ENCODE peak calls at places on chromosomes 1 and 21, in six cellular contexts. One of them, this sample, is unnamed.

GRCh38 chr1:26874896-26875295 is 11.9 kb downstream of the SFN start:
- DNase-seq in AG04450: no peak
- DNase-seq in CD8-positive, alpha-beta memory T cell: no peak
- DNase-seq in psoas muscle: no peak
- DNase-seq in body of pancreas: no peak
- DNase-seq in transverse colon: no peak
- DNase-seq in this sample: no peak

GRCh38 chr1:225933072-225933471 is 7.9 kb downstream of the LEFTY2 start:
- DNase-seq in psoas muscle: no peak
- DNase-seq in AG04450: peak; percentile 21
- DNase-seq in CD8-positive, alpha-beta memory T cell: no peak
- DNase-seq in transverse colon: no peak
- DNase-seq in body of pancreas: no peak
- DNase-seq in this sample: no peak

GRCh38 chr21:46068516-46069079 is 29.3 kb upstream of the COL6A2 start:
- DNase-seq in CD8-positive, alpha-beta memory T cell: no peak
- DNase-seq in transverse colon: no peak
- DNase-seq in AG04450: no peak
- DNase-seq in body of pancreas: no peak
- DNase-seq in psoas muscle: no peak
- DNase-seq in this sample: no peak

GRCh38 chr1:208351838-208352237 is 107.7 kb upstream of the PLXNA2 start:
- DNase-seq in psoas muscle: no peak
- DNase-seq in transverse colon: no peak
- DNase-seq in CD8-positive, alpha-beta memory T cell: no peak
- DNase-seq in body of pancreas: no peak
- DNase-seq in AG04450: no peak
- DNase-seq in this sample: no peak

GRCh38 chr1:7422561-7422960 is 348.5 kb upstream of the VAMP3 start:
- DNase-seq in body of pancreas: peak; percentile 5
- DNase-seq in AG04450: no peak
- DNase-seq in psoas muscle: no peak
- DNase-seq in CD8-positive, alpha-beta memory T cell: no peak
- DNase-seq in transverse colon: no peak
- DNase-seq in this sample: no peak

GRCh38 chr1:25913166-25913565 is 6.9 kb upstream of the STMN1 start:
- DNase-seq in body of pancreas: no peak
- DNase-seq in AG04450: no peak
- DNase-seq in transverse colon: no peak
- DNase-seq in CD8-positive, alpha-beta memory T cell: no peak
- DNase-seq in psoas muscle: no peak
- DNase-seq in this sample: no peak

GRCh38 chr1:162349635-162350330 is 26.9 kb downstream of the SPATA46 start:
- DNase-seq in psoas muscle: no peak
- DNase-seq in body of pancreas: no peak
- DNase-seq in transverse colon: no peak
- DNase-seq in CD8-positive, alpha-beta memory T cell: no peak
- DNase-seq in AG04450: peak; percentile 33
- DNase-seq in this sample: no peak

GRCh38 chr1:203306089-203306969 is 1.0 kb downstream of the BTG2 start:
- DNase-seq in AG04450: no peak
- DNase-seq in transverse colon: peak; percentile 87
- DNase-seq in psoas muscle: peak; percentile 94
- DNase-seq in CD8-positive, alpha-beta memory T cell: peak; percentile 29
- DNase-seq in body of pancreas: peak; percentile 84
- DNase-seq in this sample: peak; percentile 91

GRCh38 chr1:13682443-13682842 is 17.5 kb upstream of the PRDM2 start:
- DNase-seq in AG04450: no peak
- DNase-seq in body of pancreas: no peak
- DNase-seq in transverse colon: no peak
- DNase-seq in CD8-positive, alpha-beta memory T cell: no peak
- DNase-seq in psoas muscle: no peak
- DNase-seq in this sample: no peak

GRCh38 chr1:35505911-35506798 is 51.0 kb downstream of the KIAA0319L start:
- DNase-seq in body of pancreas: peak; percentile 16
- DNase-seq in AG04450: peak; percentile 8
- DNase-seq in CD8-positive, alpha-beta memory T cell: peak; percentile 29
- DNase-seq in transverse colon: peak; percentile 14
- DNase-seq in psoas muscle: no peak
- DNase-seq in this sample: peak; percentile 43

GRCh38 chr1:3313579-3313955 is 140.9 kb upstream of the ARHGEF16 start:
- DNase-seq in body of pancreas: peak; percentile 70
- DNase-seq in CD8-positive, alpha-beta memory T cell: no peak
- DNase-seq in psoas muscle: peak; percentile 88
- DNase-seq in transverse colon: peak; percentile 71
- DNase-seq in AG04450: peak; percentile 55
- DNase-seq in this sample: peak; percentile 88

GRCh38 chr1:151472852-151473731 is 13.8 kb upstream of the POGZ start:
- DNase-seq in AG04450: no peak
- DNase-seq in CD8-positive, alpha-beta memory T cell: no peak
- DNase-seq in body of pancreas: peak; percentile 37
- DNase-seq in transverse colon: peak; percentile 49
- DNase-seq in psoas muscle: peak; percentile 61
- DNase-seq in this sample: peak; percentile 36

GRCh38 chr1:53346007-53346813 is 18.3 kb upstream of the LRP8 start:
- DNase-seq in transverse colon: no peak
- DNase-seq in psoas muscle: no peak
- DNase-seq in body of pancreas: peak; percentile 4
- DNase-seq in CD8-positive, alpha-beta memory T cell: no peak
- DNase-seq in AG04450: no peak
- DNase-seq in this sample: peak; percentile 17

GRCh38 chr1:6359568-6360496 is 33.7 kb downstream of the ACOT7 start:
- DNase-seq in transverse colon: peak; percentile 89
- DNase-seq in psoas muscle: no peak
- DNase-seq in AG04450: peak; percentile 47
- DNase-seq in CD8-positive, alpha-beta memory T cell: peak; percentile 45
- DNase-seq in body of pancreas: peak; percentile 75
- DNase-seq in this sample: peak; percentile 88

GRCh38 chr21:35086357-35086756 is 37.3 kb upstream of the RUNX1 start:
- DNase-seq in CD8-positive, alpha-beta memory T cell: no peak
- DNase-seq in AG04450: no peak
- DNase-seq in psoas muscle: no peak
- DNase-seq in body of pancreas: no peak
- DNase-seq in transverse colon: no peak
- DNase-seq in this sample: no peak

GRCh38 chr1:64505232-64505943 is 35.5 kb downstream of the CACHD1 start:
- DNase-seq in transverse colon: peak; percentile 67
- DNase-seq in CD8-positive, alpha-beta memory T cell: peak; percentile 2
- DNase-seq in body of pancreas: peak; percentile 62
- DNase-seq in psoas muscle: peak; percentile 63
- DNase-seq in AG04450: no peak
- DNase-seq in this sample: peak; percentile 61

GRCh38 chr1:234836045-234836681 is 226.2 kb upstream of the IRF2BP2 start:
- DNase-seq in AG04450: no peak
- DNase-seq in psoas muscle: no peak
- DNase-seq in body of pancreas: no peak
- DNase-seq in transverse colon: no peak
- DNase-seq in CD8-positive, alpha-beta memory T cell: no peak
- DNase-seq in this sample: no peak

GRCh38 chr21:45377325-45377709 is 27.6 kb upstream of the COL18A1 start:
- DNase-seq in psoas muscle: no peak
- DNase-seq in body of pancreas: no peak
- DNase-seq in transverse colon: no peak
- DNase-seq in CD8-positive, alpha-beta memory T cell: no peak
- DNase-seq in AG04450: no peak
- DNase-seq in this sample: no peak

GRCh38 chr1:177023710-177024109 is 140.8 kb downstream of the ASTN1 start:
- DNase-seq in CD8-positive, alpha-beta memory T cell: no peak
- DNase-seq in transverse colon: no peak
- DNase-seq in body of pancreas: no peak
- DNase-seq in AG04450: no peak
- DNase-seq in psoas muscle: no peak
- DNase-seq in this sample: no peak

GRCh38 chr1:159986531-159986930 is 32.5 kb upstream of the SLAMF9 start:
- DNase-seq in AG04450: no peak
- DNase-seq in CD8-positive, alpha-beta memory T cell: no peak
- DNase-seq in body of pancreas: no peak
- DNase-seq in transverse colon: no peak
- DNase-seq in psoas muscle: no peak
- DNase-seq in this sample: no peak

GRCh38 chr1:36645911-36646310 is 163.2 kb upstream of the CSF3R start:
- DNase-seq in transverse colon: no peak
- DNase-seq in psoas muscle: no peak
- DNase-seq in body of pancreas: no peak
- DNase-seq in AG04450: no peak
- DNase-seq in CD8-positive, alpha-beta memory T cell: no peak
- DNase-seq in this sample: no peak

GRCh38 chr1:1040004-1040991 is 20.4 kb downstream of the AGRN start:
- DNase-seq in transverse colon: peak; percentile 82
- DNase-seq in body of pancreas: peak; percentile 69
- DNase-seq in AG04450: peak; percentile 66
- DNase-seq in CD8-positive, alpha-beta memory T cell: peak; percentile 71
- DNase-seq in psoas muscle: peak; percentile 84
- DNase-seq in this sample: peak; percentile 80

GRCh38 chr21:33750017-33750416 is 107.7 kb downstream of the ITSN1 start:
- DNase-seq in psoas muscle: no peak
- DNase-seq in AG04450: no peak
- DNase-seq in CD8-positive, alpha-beta memory T cell: no peak
- DNase-seq in body of pancreas: no peak
- DNase-seq in transverse colon: no peak
- DNase-seq in this sample: no peak

GRCh38 chr1:201793306-201793925 is 35.5 kb upstream of the IPO9 start:
- DNase-seq in body of pancreas: no peak
- DNase-seq in AG04450: no peak
- DNase-seq in CD8-positive, alpha-beta memory T cell: no peak
- DNase-seq in psoas muscle: no peak
- DNase-seq in transverse colon: no peak
- DNase-seq in this sample: no peak
- H3K27ac ChIP-seq in body of pancreas: no peak overlapping the region
- H3K27ac ChIP-seq in AG04450: no peak overlapping the region
- H3K27ac ChIP-seq in CD8-positive, alpha-beta memory T cell: no peak overlapping the region
- H3K27ac ChIP-seq in psoas muscle: no peak overlapping the region
- H3K27ac ChIP-seq in transverse colon: no peak overlapping the region
- H3K27ac ChIP-seq in this sample: peak overlapping the region; percentile 77

DNA sequence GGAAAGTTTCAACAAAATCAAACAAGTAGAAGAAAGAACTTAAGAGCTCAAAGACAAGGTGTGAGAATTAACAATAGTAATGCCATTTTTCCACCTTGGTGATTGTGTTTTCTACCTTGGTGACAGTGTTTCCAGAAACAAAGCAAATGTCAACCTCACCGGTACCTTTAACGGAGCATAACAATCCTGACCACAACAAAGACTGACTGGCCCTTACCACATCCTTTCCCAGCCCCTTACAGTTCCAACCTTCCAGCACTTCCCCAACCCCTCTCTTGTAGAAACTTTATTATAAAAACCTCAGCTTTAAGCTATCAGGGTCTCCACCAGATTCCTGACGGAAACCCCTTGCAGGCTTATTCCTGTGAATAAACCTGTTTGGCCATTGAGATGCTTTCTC is 16.7 kb downstream of the STYXL2 start:
- DNase-seq in CD8-positive, alpha-beta memory T cell: no peak
- DNase-seq in body of pancreas: no peak
- DNase-seq in transverse colon: no peak
- DNase-seq in psoas muscle: no peak
- DNase-seq in AG04450: no peak
- DNase-seq in this sample: no peak
- H3K27ac ChIP-seq in CD8-positive, alpha-beta memory T cell: no peak overlapping the region
- H3K27ac ChIP-seq in body of pancreas: no peak overlapping the region
- H3K27ac ChIP-seq in transverse colon: no peak overlapping the region
- H3K27ac ChIP-seq in psoas muscle: no peak overlapping the region
- H3K27ac ChIP-seq in AG04450: no peak overlapping the region
- H3K27ac ChIP-seq in this sample: no peak overlapping the region

GRCh38 chr1:65964123-65964522 is 171.4 kb downstream of the PDE4B start:
- DNase-seq in body of pancreas: no peak
- DNase-seq in AG04450: no peak
- DNase-seq in psoas muscle: no peak
- DNase-seq in transverse colon: no peak
- DNase-seq in CD8-positive, alpha-beta memory T cell: no peak
- DNase-seq in this sample: no peak
- H3K27ac ChIP-seq in body of pancreas: no peak overlapping the region
- H3K27ac ChIP-seq in AG04450: no peak overlapping the region
- H3K27ac ChIP-seq in psoas muscle: no peak overlapping the region
- H3K27ac ChIP-seq in transverse colon: no peak overlapping the region
- H3K27ac ChIP-seq in CD8-positive, alpha-beta memory T cell: no peak overlapping the region
- H3K27ac ChIP-seq in this sample: no peak overlapping the region

GRCh38 chr1:201399352-201400126 is 415 bp upstream of the LAD1 start:
- DNase-seq in CD8-positive, alpha-beta memory T cell: no peak
- DNase-seq in psoas muscle: no peak
- DNase-seq in transverse colon: peak; percentile 72
- DNase-seq in body of pancreas: peak; percentile 86
- DNase-seq in AG04450: no peak
- DNase-seq in this sample: peak; percentile 84
- H3K27ac ChIP-seq in CD8-positive, alpha-beta memory T cell: no peak overlapping the region
- H3K27ac ChIP-seq in psoas muscle: no peak overlapping the region
- H3K27ac ChIP-seq in transverse colon: peak overlapping the region; percentile 88
- H3K27ac ChIP-seq in body of pancreas: peak overlapping the region; percentile 98
- H3K27ac ChIP-seq in AG04450: no peak overlapping the region
- H3K27ac ChIP-seq in this sample: peak overlapping the region; percentile 88

GRCh38 chr1:28401760-28402159 is 32.2 kb downstream of the PHACTR4 start:
- DNase-seq in psoas muscle: no peak
- DNase-seq in CD8-positive, alpha-beta memory T cell: no peak
- DNase-seq in AG04450: no peak
- DNase-seq in body of pancreas: no peak
- DNase-seq in transverse colon: no peak
- DNase-seq in this sample: no peak
- H3K27ac ChIP-seq in psoas muscle: no peak overlapping the region
- H3K27ac ChIP-seq in CD8-positive, alpha-beta memory T cell: no peak overlapping the region
- H3K27ac ChIP-seq in AG04450: no peak overlapping the region
- H3K27ac ChIP-seq in body of pancreas: no peak overlapping the region
- H3K27ac ChIP-seq in transverse colon: no peak overlapping the region
- H3K27ac ChIP-seq in this sample: no peak overlapping the region

GRCh38 chr1:240999826-241000225 is 357.2 kb downstream of the RGS7 start:
- DNase-seq in AG04450: no peak
- DNase-seq in CD8-positive, alpha-beta memory T cell: no peak
- DNase-seq in psoas muscle: no peak
- DNase-seq in body of pancreas: no peak
- DNase-seq in transverse colon: no peak
- DNase-seq in this sample: no peak
- H3K27ac ChIP-seq in AG04450: no peak overlapping the region
- H3K27ac ChIP-seq in CD8-positive, alpha-beta memory T cell: no peak overlapping the region
- H3K27ac ChIP-seq in psoas muscle: no peak overlapping the region
- H3K27ac ChIP-seq in body of pancreas: no peak overlapping the region
- H3K27ac ChIP-seq in transverse colon: no peak overlapping the region
- H3K27ac ChIP-seq in this sample: no peak overlapping the region

This sample was measured in stomach.